ENCODE peak calls at places on chromosomes 12 and 14, in four cellular contexts. F is HCT116, B is GM23248, P is PC-3. V is an unnamed sample.

GRCh38 chr14:105856676-105857222 is 330.4 kb downstream of the TMEM121 start:
- DNase-seq in F (no peak), B (no peak), P (no peak), V (no peak)

GRCh38 chr12:95390192-95390591 is 83.8 kb upstream of the METAP2 start:
- DNase-seq in F (no peak), B (no peak), P (no peak), V (no peak)

GRCh38 chr12:54993181-54993835 is 8.7 kb upstream of the TESPA1 start:
- DNase-seq in P (peak), F (peak), B (peak), V (peak)

GRCh38 chr12:81992461-81992860 is 233.3 kb upstream of the PPFIA2 start:
- DNase-seq in F (peak), B (peak), P (no peak), V (peak)

GRCh38 chr12:76123301-76124212 is 39.1 kb upstream of the NAP1L1 start:
- DNase-seq in B (peak), P (peak), F (no peak), V (no peak)

GRCh38 chr14:26621366-26621765 is 23.5 kb upstream of the NOVA1 start:
- DNase-seq in F (no peak), B (peak), P (no peak), V (no peak)

GRCh38 chr14:25400607-25401206 is 350.8 kb upstream of the STXBP6 start:
- DNase-seq in B (peak), P (peak), F (no peak), V (peak)

GRCh38 chr14:101711041-101711861 is 50.3 kb upstream of the PPP2R5C start:
- DNase-seq in P (no peak), B (no peak), F (no peak), V (no peak)

GRCh38 chr12:130764475-130765185 is 48.5 kb upstream of the RIMBP2 start:
- DNase-seq in P (peak), F (peak), B (peak), V (no peak)

GRCh38 chr14:36580856-36581831 is 1.3 kb downstream of the NKX2-8 start:
- DNase-seq in P (peak), F (no peak), B (peak), V (peak)

GRCh38 chr12:71691504-71692129 is 5.7 kb downstream of the TMEM19 start:
- DNase-seq in P (no peak), B (no peak), F (no peak), V (no peak)

GRCh38 chr14:37491076-37491475 is 104.0 kb downstream of the FOXA1 start:
- DNase-seq in B (no peak), P (no peak), F (no peak), V (no peak)

GRCh38 chr14:61380984-61381383 is 59.6 kb downstream of the PRKCH start:
- DNase-seq in P (peak), B (no peak), F (no peak), V (no peak)

GRCh38 chr14:63710497-63710896 is 17.4 kb downstream of the SGPP1 start:
- DNase-seq in P (no peak), F (no peak), B (no peak), V (no peak)

GRCh38 chr14:64704145-64704742 is at the start of gene PLEKHG3:
- DNase-seq in B (peak), F (no peak), P (peak), V (peak)

GRCh38 chr14:67188326-67188725 is 914 bp upstream of the GARIN2 start:
- DNase-seq in F (no peak), P (peak), B (no peak), V (no peak)

GRCh38 chr12:30847259-30847658 is 79.3 kb upstream of the TSPAN11 start:
- DNase-seq in B (peak), F (peak), P (peak), V (peak)

GRCh38 chr12:109020750-109021380 is at the start of gene SVOP:
- DNase-seq in P (peak), F (peak), B (peak), V (peak)

GRCh38 chr12:59637657-59638150 is 41.9 kb downstream of the SLC16A7 start:
- DNase-seq in F (no peak), B (no peak), P (no peak), V (no peak)

GRCh38 chr12:78418919-78419318 is 445.7 kb upstream of the SYT1 start:
- DNase-seq in P (no peak), F (no peak), B (no peak), V (no peak)

GRCh38 chr14:84425968-84426367 is 1104.0 kb upstream of the FLRT2 start:
- DNase-seq in B (no peak), P (no peak), F (no peak), V (no peak)

GRCh38 chr14:44945264-44945663 is 16.5 kb downstream of the KLHL28 start:
- DNase-seq in F (no peak), B (peak), P (no peak), V (no peak)

GRCh38 chr12:46367351-46368029 is 5.1 kb downstream of the SLC38A2 start:
- DNase-seq in P (peak), B (no peak), F (no peak), V (no peak)

GRCh38 chr12:50546441-50547318 is 41.9 kb downstream of the DIP2B start:
- DNase-seq in P (peak), F (no peak), B (peak), V (no peak)

GRCh38 chr12:66203820-66204219 is 14.8 kb downstream of the IRAK3 start:
- DNase-seq in P (peak), F (no peak), B (no peak), V (no peak)

GRCh38 chr12:118429703-118430383 is 53.5 kb downstream of the SUDS3 start:
- DNase-seq in B (no peak), F (no peak), P (no peak), V (no peak)

GRCh38 chr12:73321776-73322175 is 1049.6 kb downstream of the TRHDE start:
- DNase-seq in B (no peak), F (no peak), P (no peak), V (no peak)

GRCh38 chr12:109264095-109264942 is 44.8 kb downstream of the FOXN4 start:
- DNase-seq in F (peak), P (peak), B (peak), V (peak)

GRCh38 chr12:123397400-123397799 is 13.5 kb downstream of the KMT5A start:
- DNase-seq in P (no peak), B (peak), F (no peak), V (no peak)

GRCh38 chr12:104234926-104235499 is 19.4 kb downstream of the TXNRD1 start:
- DNase-seq in F (no peak), B (no peak), P (no peak), V (no peak)
- TF ChIP-seq EZH2phosphoT487 in F (no peak), B (no peak), P (no peak), V (no peak)

GRCh38 chr12:12336049-12336411 is 14.0 kb downstream of the MANSC1 start:
- DNase-seq in B (no peak), P (no peak), F (no peak), V (peak)
- TF ChIP-seq EZH2phosphoT487 in B (no peak), P (no peak), F (no peak), V (no peak)

DNA sequence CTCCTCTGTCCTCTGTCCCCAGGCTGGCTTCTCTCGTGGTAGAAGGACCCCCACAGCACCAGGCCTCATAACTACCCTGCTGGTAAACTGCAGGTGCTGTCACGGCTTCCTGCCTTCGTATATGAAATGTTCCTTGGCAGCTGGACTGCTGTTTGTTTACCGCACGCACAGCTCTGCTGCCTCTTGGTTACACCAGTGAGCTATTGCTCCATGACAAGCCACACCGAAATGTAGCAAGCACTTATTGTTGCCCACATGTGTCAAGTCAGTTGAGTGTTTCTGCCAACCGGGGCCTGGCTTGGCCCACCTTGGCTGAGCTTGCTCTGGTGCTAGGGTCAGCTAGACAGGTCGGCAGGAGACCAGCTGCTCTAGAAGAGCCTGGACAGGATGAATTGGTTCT is 21.7 kb upstream of the TCL1B start:
- DNase-seq in F (no peak), B (no peak), P (no peak), V (no peak)
- TF ChIP-seq EZH2phosphoT487 in F (no peak), B (no peak), P (no peak), V (no peak)

GRCh38 chr12:52023182-52023975 is 16.6 kb downstream of the TAMALIN start:
- DNase-seq in P (peak), F (peak), B (peak), V (peak)

GRCh38 chr12:52025301-52026172 is 18.8 kb downstream of the TAMALIN start:
- DNase-seq in F (peak), B (peak), P (peak), V (peak)

GRCh38 chr12:52027085-52027843 is 20.5 kb downstream of the TAMALIN start:
- DNase-seq in B (no peak), P (no peak), F (no peak), V (no peak)

GRCh38 chr12:52023976-52024688 is 17.4 kb downstream of the TAMALIN start:
- DNase-seq in F (no peak), P (no peak), B (no peak), V (no peak)

GRCh38 chr12:52026267-52026666 is 19.5 kb downstream of the TAMALIN start:
- DNase-seq in P (no peak), F (no peak), B (no peak), V (no peak)
- TF ChIP-seq EZH2phosphoT487 in P (no peak), F (no peak), B (no peak), V (no peak)